ENCODE peak calls at places on chromosome 4, in ten cellular contexts. T is endothelial cell of umbilical vein, G is dorsolateral prefrontal cortex, E is Peyer's patch, X is ovary, V is tibial nerve, Q is left lung, S is transverse colon, Y is colonic mucosa, D is GM23338. O is an unnamed sample.

GRCh38 chr4:169283114-169283509 is 12.4 kb upstream of the SH3RF1 start:
- DNase-seq in T (no peak), G (no peak), E (no peak), X (no peak), V (no peak), Q (no peak), S (no peak), Y (no peak), D (no peak), O (no peak)

GRCh38 chr4:105765690-105766407 is 57.3 kb downstream of the GSTCD start:
- DNase-seq in T (peak; percentile 83), G (no peak), E (no peak), X (no peak), V (no peak), Q (no peak), S (no peak), Y (no peak), D (peak; percentile 24), O (no peak)

GRCh38 chr4:174156239-174156826 is 127.1 kb downstream of the FBXO8 start:
- DNase-seq in T (peak; percentile 62), G (no peak), E (no peak), X (no peak), V (no peak), Q (no peak), S (no peak), Y (no peak), D (peak; percentile 58), O (no peak)

GRCh38 chr4:108166038-108166437 is 2.7 kb downstream of the LEF1 start:
- DNase-seq in T (no peak), G (no peak), E (no peak), X (no peak), V (no peak), Q (no peak), S (no peak), Y (no peak), D (peak; percentile 32), O (no peak)

GRCh38 chr4:108425988-108426387 is 194.4 kb upstream of the RPL34 start:
- DNase-seq in T (no peak), G (no peak), E (no peak), X (no peak), V (no peak), Q (no peak), S (no peak), Y (no peak), D (no peak), O (no peak)

GRCh38 chr4:140711910-140712309 is 44.3 kb downstream of the TBC1D9 start:
- DNase-seq in T (no peak), G (no peak), E (no peak), X (no peak), V (no peak), Q (no peak), S (no peak), Y (no peak), D (peak; percentile 42), O (no peak)

GRCh38 chr4:135739354-135739753 is 1537.8 kb upstream of the PABPC4L start:
- DNase-seq in T (no peak), G (no peak), E (no peak), X (no peak), V (no peak), Q (no peak), S (no peak), Y (no peak), D (no peak), O (no peak)

GRCh38 chr4:30789219-30789671 is 69.1 kb downstream of the PCDH7 start:
- DNase-seq in T (peak; percentile 45), G (no peak), E (no peak), X (no peak), V (no peak), Q (no peak), S (no peak), Y (no peak), D (peak; percentile 19), O (no peak)

GRCh38 chr4:39278476-39278875 is 87.7 kb downstream of the RFC1 start:
- DNase-seq in T (no peak), G (no peak), E (no peak), X (no peak), V (no peak), Q (no peak), S (no peak), Y (no peak), D (no peak), O (no peak)

GRCh38 chr4:88110826-88111225 is 47.6 kb downstream of the ABCG2 start:
- DNase-seq in T (peak; percentile 31), G (no peak), E (no peak), X (no peak), V (no peak), Q (no peak), S (no peak), Y (no peak), D (peak; percentile 46), O (no peak)

GRCh38 chr4:125315571-125316390 is 1.0 kb downstream of the FAT4 start:
- DNase-seq in T (peak; percentile 62), G (peak; percentile 18), E (peak; percentile 46), X (peak; percentile 42), V (peak; percentile 14), Q (peak; percentile 52), S (peak; percentile 13), Y (peak; percentile 23), D (peak; percentile 75), O (no peak)

GRCh38 chr4:2254665-2255500 is 7.0 kb downstream of the MXD4 start:
- DNase-seq in T (no peak), G (peak; percentile 76), E (peak; percentile 42), X (peak; percentile 7), V (peak; percentile 4), Q (peak; percentile 27), S (no peak), Y (peak; percentile 14), D (no peak), O (no peak)

GRCh38 chr4:188780028-188780427 is 640.8 kb downstream of the TRIML1 start:
- DNase-seq in T (no peak), G (no peak), E (no peak), X (no peak), V (no peak), Q (no peak), S (no peak), Y (no peak), D (no peak), O (no peak)

GRCh38 chr4:188780686-188781085 is 641.4 kb downstream of the TRIML1 start:
- DNase-seq in T (no peak), G (no peak), E (no peak), X (no peak), V (no peak), Q (no peak), S (no peak), Y (no peak), D (no peak), O (no peak)

GRCh38 chr4:188783160-188783559 is 643.9 kb downstream of the TRIML1 start:
- DNase-seq in T (no peak), G (no peak), E (no peak), X (no peak), V (no peak), Q (no peak), S (no peak), Y (no peak), D (no peak), O (no peak)

GRCh38 chr4:188783606-188784157 is 644.4 kb downstream of the TRIML1 start:
- DNase-seq in T (no peak), G (no peak), E (no peak), X (no peak), V (no peak), Q (no peak), S (no peak), Y (no peak), D (no peak), O (no peak)

GRCh38 chr4:188781655-188782054 is 642.4 kb downstream of the TRIML1 start:
- DNase-seq in T (no peak), G (no peak), E (no peak), X (no peak), V (no peak), Q (no peak), S (no peak), Y (no peak), D (peak; percentile 70), O (no peak)
- TF ChIP-seq CTCF in T (no peak), G (peak; percentile 41), E (no peak), X (no peak), V (no peak), Q (no peak), S (no peak), Y (no peak), D (peak; percentile 73), O (no peak)

GRCh38 chr4:163017135-163017534 is 149.6 kb downstream of the NAF1 start:
- DNase-seq in T (no peak), G (no peak), E (no peak), X (no peak), V (no peak), Q (no peak), S (no peak), Y (no peak), D (no peak), O (no peak)
- H3K27me3 ChIP-seq in T (no peaks in the 10 kb centered on the region), G (no peaks in the 10 kb centered on the region), E (no peaks in the 10 kb centered on the region), X (no peaks in the 10 kb centered on the region), V (no peaks in the 10 kb centered on the region), Q (no peaks in the 10 kb centered on the region), S (no peaks in the 10 kb centered on the region), Y (no peaks in the 10 kb centered on the region), D (no peaks in the 10 kb centered on the region), O (no peaks in the 10 kb centered on the region)

GRCh38 chr4:60682901-60683300 is 517.2 kb upstream of the ADGRL3 start:
- DNase-seq in T (no peak), G (no peak), E (no peak), X (no peak), V (no peak), Q (no peak), S (no peak), Y (no peak), D (no peak), O (no peak)

GRCh38 chr4:60683953-60684352 is 516.2 kb upstream of the ADGRL3 start:
- DNase-seq in T (no peak), G (no peak), E (no peak), X (no peak), V (no peak), Q (no peak), S (no peak), Y (no peak), D (no peak), O (no peak)

GRCh38 chr4:60683357-60683756 is 516.8 kb upstream of the ADGRL3 start:
- DNase-seq in T (no peak), G (no peak), E (no peak), X (no peak), V (no peak), Q (no peak), S (no peak), Y (no peak), D (no peak), O (no peak)
- H3K27ac ChIP-seq in T (no peak overlapping the region), G (no peak overlapping the region), E (no peak overlapping the region), X (no peak overlapping the region), V (no peak overlapping the region), Q (no peak overlapping the region), S (no peak overlapping the region), Y (no peak overlapping the region), D (no peak overlapping the region), O (no peak overlapping the region)

GRCh38 chr4:158261480-158261879 is 51.2 kb downstream of the TMEM144 start:
- DNase-seq in T (no peak), G (no peak), E (no peak), X (no peak), V (no peak), Q (no peak), S (no peak), Y (no peak), D (peak; percentile 21), O (no peak)

GRCh38 chr4:158255727-158256324 is 45.5 kb downstream of the TMEM144 start:
- DNase-seq in T (peak; percentile 60), G (no peak), E (no peak), X (no peak), V (peak; percentile 47), Q (no peak), S (no peak), Y (no peak), D (peak; percentile 64), O (no peak)

GRCh38 chr4:158254328-158254727 is 44.0 kb downstream of the TMEM144 start:
- DNase-seq in T (no peak), G (no peak), E (no peak), X (no peak), V (no peak), Q (no peak), S (no peak), Y (no peak), D (no peak), O (no peak)

GRCh38 chr4:158259955-158260575 is 49.8 kb downstream of the TMEM144 start:
- DNase-seq in T (peak; percentile 53), G (no peak), E (no peak), X (no peak), V (no peak), Q (no peak), S (no peak), Y (no peak), D (peak; percentile 67), O (no peak)
- TF ChIP-seq CTCF in T (no peak), G (peak; percentile 62), E (no peak), X (no peak), V (peak; percentile 8), Q (peak; percentile 38), S (peak; percentile 19), Y (no peak), D (no peak), O (no peak)